ENCODE peak calls at places on chromosomes 1 and 21, in four cellular contexts. V is tibial nerve, N is Panc1, U is neuronal stem cell. S is an unnamed sample.

GRCh38 chr1:62325076-62325475 is 5.8 kb upstream of the KANK4 start:
- DNase-seq in V (no peak), N (no peak), U (no peak), S (no peak)

GRCh38 chr1:29249170-29249691 is 12.9 kb downstream of the PTPRU start:
- DNase-seq in V (no peak), N (no peak), U (no peak), S (peak; percentile 87)

GRCh38 chr21:45324430-45325205 is 36.9 kb upstream of the POFUT2 start:
- DNase-seq in V (no peak), N (no peak), U (no peak), S (no peak)

GRCh38 chr1:202200669-202201068 is 7.1 kb downstream of the LGR6 start:
- DNase-seq in V (no peak), N (no peak), U (no peak), S (no peak)

GRCh38 chr21:44497641-44498243 is 42.3 kb downstream of the KRTAP10-1 start:
- DNase-seq in V (peak; percentile 38), N (no peak), U (no peak), S (no peak)

GRCh38 chr1:26833432-26834405 is 7.2 kb downstream of the ZDHHC18 start:
- DNase-seq in V (no peak), N (no peak), U (no peak), S (no peak)

GRCh38 chr1:247370786-247371732 is 39.4 kb upstream of the ZNF496 start:
- DNase-seq in V (no peak), N (no peak), U (no peak), S (no peak)

GRCh38 chr1:247212012-247212411 is 40.2 kb upstream of the ZNF124 start:
- DNase-seq in V (no peak), N (no peak), U (no peak), S (no peak)

GRCh38 chr21:38386967-38387366 is 111.3 kb downstream of the ERG start:
- DNase-seq in V (no peak), N (no peak), U (no peak), S (no peak)

GRCh38 chr21:17368748-17369363 is 144.0 kb upstream of the CXADR start:
- DNase-seq in V (no peak), N (no peak), U (no peak), S (no peak)
- H3K9me3 ChIP-seq in V (no peaks in the 10 kb centered on the region), N (no peaks in the 10 kb centered on the region), U (no peaks in the 10 kb centered on the region), S (no peaks in the 10 kb centered on the region)

GRCh38 chr1:2941040-2941439 is 80.2 kb upstream of the ACTRT2 start:
- DNase-seq in V (no peak), N (no peak), U (no peak), S (no peak)

GRCh38 chr1:2943686-2944260 is 77.5 kb upstream of the ACTRT2 start:
- DNase-seq in V (no peak), N (no peak), U (no peak), S (no peak)

GRCh38 chr1:2940178-2940577 is 81.1 kb upstream of the ACTRT2 start:
- DNase-seq in V (no peak), N (no peak), U (no peak), S (no peak)

GRCh38 chr1:2942410-2942809 is 78.9 kb upstream of the ACTRT2 start:
- DNase-seq in V (no peak), N (no peak), U (no peak), S (no peak)

DNA sequence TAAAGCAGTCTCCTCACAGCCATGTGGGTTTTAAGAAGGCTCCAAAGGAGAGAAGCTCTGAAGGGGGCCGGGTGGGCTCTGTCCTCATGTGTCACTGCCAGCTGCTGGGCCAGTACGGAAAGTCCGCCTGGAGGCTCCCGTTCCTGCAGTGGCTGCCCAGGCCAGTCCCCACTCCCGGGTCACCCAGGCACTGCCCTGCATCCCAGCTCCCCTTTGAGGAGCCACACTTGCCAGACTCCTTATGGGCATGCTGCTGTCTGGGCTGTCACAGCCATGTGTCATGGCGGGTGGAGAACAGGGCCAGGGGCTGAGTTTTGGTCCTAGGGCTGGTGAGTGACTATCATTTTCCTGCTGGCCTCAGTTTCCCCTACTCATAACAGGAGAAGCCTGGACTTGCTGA is 79.4 kb upstream of the ACTRT2 start:
- DNase-seq in V (no peak), N (no peak), U (no peak), S (no peak)
- H3K9me3 ChIP-seq in V (no peaks in the 10 kb centered on the region), N (peaks cover 8% of the 10 kb centered on the region), U (peaks cover 23% of the 10 kb centered on the region), S (peaks cover 35% of the 10 kb centered on the region)

GRCh38 chr1:153774036-153774435 is 1.2 kb upstream of the SLC27A3 start:
- DNase-seq in V (no peak), N (no peak), U (no peak), S (no peak)
- H3K9me3 ChIP-seq in V (no peaks in the 10 kb centered on the region), N (no peaks in the 10 kb centered on the region), U (no peaks in the 10 kb centered on the region), S (no peaks in the 10 kb centered on the region)

DNA sequence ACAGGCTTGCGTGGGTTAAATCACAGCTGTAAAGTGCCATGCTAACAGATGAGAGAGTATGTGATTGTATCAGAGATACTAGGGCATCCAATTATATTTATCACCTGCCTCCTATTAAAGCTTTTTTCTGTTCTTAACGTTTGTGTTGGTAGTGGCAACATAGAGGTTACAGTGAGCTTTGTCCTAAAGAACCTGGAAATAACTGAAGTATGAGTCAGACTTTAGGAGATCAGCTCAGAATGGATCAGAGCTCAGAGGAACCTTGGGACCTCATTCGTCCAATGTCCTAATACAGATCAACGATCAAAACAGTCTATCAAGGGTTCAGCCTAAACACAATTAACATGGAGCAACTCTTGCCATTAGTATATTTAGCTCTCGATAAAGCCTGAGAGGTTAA is 81.0 kb downstream of the RGS7 start:
- DNase-seq in V (no peak), N (no peak), U (no peak), S (no peak)
- H3K9me3 ChIP-seq in V (no peaks in the 10 kb centered on the region), N (peaks cover 5% of the 10 kb centered on the region), U (peaks cover 3% of the 10 kb centered on the region), S (no peaks in the 10 kb centered on the region)

GRCh38 chr1:210291786-210292275 is 36.9 kb upstream of the HHAT start:
- DNase-seq in V (peak; percentile 10), N (no peak), U (no peak), S (no peak)

GRCh38 chr1:210291088-210291487 is 37.6 kb upstream of the HHAT start:
- DNase-seq in V (no peak), N (no peak), U (no peak), S (no peak)

GRCh38 chr1:210288106-210288505 is 40.6 kb upstream of the HHAT start:
- DNase-seq in V (no peak), N (no peak), U (no peak), S (no peak)

GRCh38 chr1:210292276-210292851 is 36.3 kb upstream of the HHAT start:
- DNase-seq in V (peak; percentile 13), N (no peak), U (peak; percentile 90), S (no peak)

GRCh38 chr1:210289248-210289647 is 39.5 kb upstream of the HHAT start:
- DNase-seq in V (no peak), N (no peak), U (no peak), S (no peak)
- H3K9me3 ChIP-seq in V (no peaks in the 10 kb centered on the region), N (no peaks in the 10 kb centered on the region), U (no peaks in the 10 kb centered on the region), S (no peaks in the 10 kb centered on the region)

GRCh38 chr1:220879090-220879508 is at the start of gene HLX:
- DNase-seq in V (peak; percentile 85), N (peak; percentile 30), U (no peak), S (no peak)
- H3K9me3 ChIP-seq in V (no peaks in the 10 kb centered on the region), N (no peaks in the 10 kb centered on the region), U (no peaks in the 10 kb centered on the region), S (no peaks in the 10 kb centered on the region)

GRCh38 chr1:33418811-33419210 is 12.1 kb downstream of the PHC2 start:
- DNase-seq in V (no peak), N (no peak), U (no peak), S (no peak)
- H3K9me3 ChIP-seq in V (peaks cover 3% of the 10 kb centered on the region), N (peaks cover 24% of the 10 kb centered on the region), U (peaks cover 5% of the 10 kb centered on the region), S (no peaks in the 10 kb centered on the region)

GRCh38 chr21:39799178-39799577 is 54.2 kb downstream of the IGSF5 start:
- DNase-seq in V (no peak), N (no peak), U (no peak), S (no peak)
- H3K9me3 ChIP-seq in V (no peaks in the 10 kb centered on the region), N (no peaks in the 10 kb centered on the region), U (no peaks in the 10 kb centered on the region), S (no peaks in the 10 kb centered on the region)

GRCh38 chr1:9286556-9286955 is 6.1 kb upstream of the SPSB1 start:
- DNase-seq in V (no peak), N (no peak), U (no peak), S (no peak)
- H3K9me3 ChIP-seq in V (no peaks in the 10 kb centered on the region), N (peaks cover 6% of the 10 kb centered on the region), U (peaks cover 5% of the 10 kb centered on the region), S (no peaks in the 10 kb centered on the region)

DNA sequence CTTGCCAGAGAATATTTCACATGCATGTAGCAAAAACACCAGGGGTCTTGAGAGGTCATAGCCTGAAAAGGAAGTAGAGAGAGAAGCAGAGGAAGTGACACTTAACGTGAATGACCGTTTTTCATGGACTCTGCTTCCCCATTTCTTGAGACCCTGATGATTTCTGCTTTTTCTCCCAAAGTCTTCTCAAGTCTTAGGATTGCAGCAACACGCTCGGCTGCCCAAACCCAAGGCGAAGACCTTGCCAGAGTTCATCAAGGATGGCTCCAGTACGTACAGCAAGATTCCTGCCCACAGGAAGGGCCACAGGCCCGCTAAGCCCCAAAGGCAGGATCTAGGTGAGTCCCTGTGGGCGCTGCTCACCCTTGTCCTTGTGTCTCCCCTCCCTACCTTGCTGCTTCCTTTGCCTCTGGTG is 12.8 kb downstream of the THEMIS2 start:
- DNase-seq in V (no peak), N (no peak), U (no peak), S (no peak)
- H3K9me3 ChIP-seq in V (no peaks in the 10 kb centered on the region), N (no peaks in the 10 kb centered on the region), U (no peaks in the 10 kb centered on the region), S (no peaks in the 10 kb centered on the region)

S was measured in iPS DF 6.9.